ENCODE peak calls at places on chromosomes 4 and X, in seven cellular contexts. V is mesothelial cell of epicardium, J is left lung, S is pancreas, P is GM12864, F is foreskin fibroblast, X is nephron progenitor cell. Q is an unnamed sample.
A peak's percentile ranks its signal among the peaks of the same experiment; 100 is the strongest.

GRCh38 chr4:186829740-186830449 is 106.2 kb upstream of the FAT1 start:
- DNase-seq in P (no peak), V (no peak), S (no peak), X (no peak), F (no peak), J (no peak), Q (no peak)

GRCh38 chr4:31674313-31674947 is 954.3 kb downstream of the PCDH7 start:
- DNase-seq in V (no peak), J (no peak), S (peak; percentile 10), F (peak; percentile 9), P (no peak), X (peak; percentile 5), Q (peak; percentile 26)

GRCh38 chr4:66273110-66273509 is 602.8 kb upstream of the EPHA5 start:
- DNase-seq in X (no peak), F (no peak), S (no peak), V (no peak), J (no peak), P (no peak), Q (no peak)

GRCh38 chr4:133146574-133147198 is 2.4 kb upstream of the PCDH10 start:
- DNase-seq in J (no peak), F (peak; percentile 75), P (no peak), X (peak; percentile 77), V (no peak), S (peak; percentile 42), Q (peak; percentile 78)

GRCh38 chr4:167838686-167839085 is 253.7 kb upstream of the ANXA10 start:
- DNase-seq in J (no peak), F (peak; percentile 22), V (no peak), X (no peak), P (no peak), S (no peak), Q (no peak)

GRCh38 chrX:22314211-22314610 is 41.5 kb downstream of the CBLL2 start:
- DNase-seq in P (no peak), S (no peak), F (no peak), V (no peak), X (no peak), J (no peak), Q (no peak)

GRCh38 chr4:141541851-141542250 is 94.5 kb upstream of the IL15 start:
- DNase-seq in F (peak; percentile 46), J (no peak), X (no peak), S (no peak), P (no peak), V (no peak), Q (no peak)

GRCh38 chr4:81844717-81845116 is 373.0 kb upstream of the RASGEF1B start:
- DNase-seq in S (peak; percentile 81), X (peak; percentile 74), J (peak; percentile 51), V (peak; percentile 50), P (no peak), F (peak; percentile 70), Q (peak; percentile 65)

GRCh38 chr4:142405021-142405991 is 440.8 kb downstream of the INPP4B start:
- DNase-seq in X (peak; percentile 33), J (peak; percentile 45), V (no peak), F (peak; percentile 89), S (peak; percentile 23), P (peak; percentile 13), Q (peak; percentile 16)

GRCh38 chr4:165877291-165877690 is 4.3 kb downstream of the TLL1 start:
- DNase-seq in S (no peak), X (no peak), J (no peak), V (no peak), P (no peak), F (peak; percentile 49), Q (no peak)

GRCh38 chrX:70969635-70970481 is 39.0 kb upstream of the SLC7A3 start:
- DNase-seq in P (no peak), F (no peak), S (no peak), V (no peak), J (no peak), X (no peak), Q (no peak)

GRCh38 chr4:75698162-75698962 is 25.2 kb upstream of the G3BP2 start:
- DNase-seq in V (no peak), J (no peak), S (no peak), X (no peak), F (no peak), P (peak; percentile 60), Q (no peak)
- TF ChIP-seq CTCF in V (no peak), J (no peak), S (no peak), X (no peak), F (no peak), P (no peak), Q (no peak)

GRCh38 chr4:89952458-89952857 is 57.8 kb downstream of the MMRN1 start:
- DNase-seq in X (no peak), V (no peak), J (no peak), S (no peak), F (no peak), P (no peak), Q (no peak)

GRCh38 chr4:89954906-89955305 is 60.3 kb downstream of the MMRN1 start:
- DNase-seq in S (no peak), V (no peak), P (no peak), J (no peak), F (no peak), X (no peak), Q (no peak)

GRCh38 chr4:89949782-89950387 is 55.2 kb downstream of the MMRN1 start:
- DNase-seq in S (no peak), F (no peak), P (no peak), X (no peak), J (no peak), V (no peak), Q (no peak)
- TF ChIP-seq CTCF in S (no peak), F (no peak), P (no peak), X (peak; percentile 9), J (no peak), V (peak; percentile 21), Q (no peak)

GRCh38 chr4:88907478-88907877 is 149.5 kb downstream of the FAM13A start:
- DNase-seq in V (no peak), X (no peak), P (no peak), J (no peak), F (no peak), S (no peak), Q (no peak)

GRCh38 chr4:88908003-88908402 is 149.0 kb downstream of the FAM13A start:
- DNase-seq in F (peak; percentile 44), S (no peak), P (no peak), X (no peak), V (no peak), J (no peak), Q (no peak)

GRCh38 chr4:88911246-88912212 is 145.5 kb downstream of the FAM13A start:
- DNase-seq in P (no peak), X (no peak), V (no peak), F (no peak), S (no peak), J (no peak), Q (no peak)

DNA sequence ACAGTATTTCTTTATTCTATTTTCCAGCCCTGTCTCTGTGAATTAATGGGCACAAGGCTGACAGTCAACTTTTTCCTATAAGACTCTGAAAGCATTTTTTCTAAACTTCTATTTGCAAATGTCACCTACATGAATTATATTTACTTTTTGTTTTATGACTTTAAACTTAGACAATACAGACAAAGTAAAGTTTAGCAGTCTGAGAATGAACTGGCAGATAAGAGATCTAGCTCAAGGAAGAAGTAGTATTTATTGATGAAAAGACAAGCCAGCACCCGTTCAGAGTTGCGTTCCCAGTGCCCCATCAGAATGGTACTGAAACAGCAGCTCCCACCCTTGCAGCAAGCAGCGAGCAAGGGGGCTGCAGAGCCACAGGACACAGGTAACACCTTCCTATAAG is 148.5 kb downstream of the FAM13A start:
- DNase-seq in S (no peak), X (no peak), P (no peak), F (no peak), J (no peak), V (no peak), Q (no peak)
- TF ChIP-seq CTCF in S (no peak), X (no peak), P (no peak), F (no peak), J (no peak), V (no peak), Q (no peak)

GRCh38 chr4:173536808-173537429 is 6.9 kb upstream of the HAND2 start:
- DNase-seq in V (no peak), S (no peak), F (no peak), P (no peak), J (no peak), X (peak; percentile 42), Q (peak; percentile 52)
- TF ChIP-seq CTCF in V (no peak), S (no peak), F (no peak), P (peak; percentile 27), J (no peak), X (peak; percentile 38), Q (peak; percentile 44)

DNA sequence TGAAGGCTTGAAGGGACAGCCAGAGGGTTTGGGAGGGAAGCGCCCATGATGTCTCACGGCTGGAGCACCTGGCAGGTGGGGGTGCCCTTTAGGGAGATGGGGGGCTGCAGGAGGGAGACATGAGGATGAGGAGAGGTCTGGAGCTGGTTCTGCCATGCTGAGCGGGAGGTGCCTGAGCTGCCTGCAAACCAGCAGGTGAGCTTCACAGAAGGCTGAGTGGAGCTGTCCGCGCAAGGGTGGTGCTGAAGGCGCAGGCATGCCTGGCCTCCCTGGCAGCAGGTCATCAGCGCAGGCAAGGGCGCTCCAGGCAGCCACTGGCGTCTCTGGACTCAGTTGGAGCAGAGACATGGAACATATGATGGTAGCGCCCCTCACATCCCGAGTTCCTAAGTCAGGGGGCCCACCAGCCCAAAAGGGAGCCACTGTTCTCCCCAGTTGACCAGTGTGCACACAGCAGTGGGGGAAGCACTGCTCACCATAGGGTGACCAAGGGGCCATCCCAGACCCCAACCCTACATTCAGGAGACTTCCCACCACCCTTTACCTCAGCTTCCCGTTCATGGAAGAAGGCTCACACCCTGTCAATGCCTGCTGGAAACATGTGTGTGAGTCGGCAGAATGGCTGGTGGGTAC is 25.8 kb downstream of the ADRA2C start:
- DNase-seq in J (no peak), S (peak; percentile 77), P (no peak), F (peak; percentile 35), V (peak; percentile 55), X (peak; percentile 98), Q (peak; percentile 76)
- TF ChIP-seq CTCF in J (no peak), S (no peak), P (no peak), F (no peak), V (no peak), X (no peak), Q (no peak)

GRCh38 chrX:95065151-95065550 is 1391.1 kb downstream of the FAM133A start:
- DNase-seq in V (no peak), F (no peak), P (no peak), S (no peak), J (no peak), X (no peak), Q (no peak)

GRCh38 chrX:95076449-95076848 is 1402.4 kb downstream of the FAM133A start:
- DNase-seq in P (no peak), X (peak; percentile 7), S (no peak), F (peak; percentile 38), J (no peak), V (no peak), Q (peak; percentile 5)

GRCh38 chrX:95071621-95072020 is 1397.6 kb downstream of the FAM133A start:
- DNase-seq in J (no peak), F (peak; percentile 53), V (no peak), S (no peak), X (no peak), P (no peak), Q (no peak)

DNA sequence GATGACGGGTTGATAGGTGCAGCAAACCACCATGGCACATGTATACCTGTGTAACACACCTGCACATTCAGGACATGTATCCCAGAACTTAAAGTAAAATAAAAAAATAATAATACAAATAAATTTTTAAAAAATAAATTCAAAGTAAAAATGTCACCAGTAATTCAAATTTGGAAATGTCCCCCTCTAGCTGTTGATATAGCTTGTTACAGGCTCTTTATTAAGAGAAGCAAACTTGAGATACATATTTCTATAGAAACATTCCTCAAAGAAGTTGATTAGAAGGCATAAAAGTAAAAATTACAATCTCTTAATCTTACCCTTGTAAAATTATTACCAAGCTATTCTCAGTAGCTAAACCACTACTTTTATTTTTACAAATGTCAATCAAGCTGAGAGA is 1397.0 kb downstream of the FAM133A start:
- DNase-seq in V (no peak), P (no peak), F (no peak), X (no peak), S (no peak), J (no peak), Q (no peak)
- TF ChIP-seq CTCF in V (peak; percentile 9), P (no peak), F (peak; percentile 3), X (peak; percentile 23), S (no peak), J (peak; percentile 7), Q (no peak)

Q was measured in endothelial cell.